ENCODE peak calls at places on chromosomes 13 and 19, in ten cellular contexts. S is body of pancreas, I is heart right ventricle, Q is fibroblast of lung, N is gastrocnemius medialis, X is kidney, E is left lung, B is brain microvascular endothelial cell, W is upper lobe of right lung, T is cardiac muscle cell. F is an unnamed sample.

GRCh38 chr13:50829226-50829625 is 14.3 kb downstream of the DLEU7 start:
- DNase-seq in X (no peak), T (no peak), I (no peak), B (no peak), Q (no peak), N (no peak), S (no peak), W (no peak), E (no peak), F (no peak)

GRCh38 chr13:44726214-44726613 is 150.1 kb upstream of the TSC22D1 start:
- DNase-seq in N (no peak), S (no peak), E (no peak), T (peak), X (no peak), Q (peak), B (no peak), I (no peak), W (no peak), F (no peak)

GRCh38 chr19:35042056-35042730 is 672 bp downstream of the HPN start:
- DNase-seq in T (no peak), E (no peak), I (no peak), W (no peak), S (peak), Q (no peak), B (no peak), N (peak), X (peak), F (no peak)

GRCh38 chr19:37936166-37936565 is 29.2 kb downstream of the SIPA1L3 start:
- DNase-seq in Q (no peak), T (no peak), W (no peak), S (peak), X (no peak), B (no peak), N (no peak), I (no peak), E (peak), F (no peak)

GRCh38 chr13:43720780-43721397 is 65.9 kb downstream of the ENOX1 start:
- DNase-seq in S (no peak), W (no peak), X (no peak), T (no peak), E (no peak), N (no peak), Q (no peak), I (no peak), B (peak), F (no peak)

GRCh38 chr19:29111581-29111980 is 101.4 kb downstream of the UQCRFS1 start:
- DNase-seq in N (no peak), T (no peak), Q (no peak), X (no peak), W (no peak), E (no peak), I (no peak), S (no peak), B (no peak), F (no peak)

GRCh38 chr19:5961969-5962945 is 15.7 kb downstream of the RANBP3 start:
- DNase-seq in Q (peak), X (peak), N (peak), T (peak), S (peak), I (no peak), W (peak), E (peak), B (peak), F (peak)

GRCh38 chr19:50362656-50363424 is 2.6 kb downstream of the NAPSA start:
- DNase-seq in T (no peak), E (no peak), W (peak), B (no peak), Q (no peak), N (no peak), X (no peak), S (no peak), I (no peak), F (no peak)

GRCh38 chr19:51027126-51027806 is 850 bp upstream of the KLK11 start:
- DNase-seq in T (no peak), S (peak), I (no peak), Q (no peak), E (no peak), N (no peak), B (no peak), X (no peak), W (no peak), F (no peak)

GRCh38 chr19:1655131-1655981 is 2.9 kb upstream of the TCF3 start:
- DNase-seq in Q (no peak), S (no peak), T (no peak), W (no peak), I (no peak), X (peak), N (no peak), B (no peak), E (no peak), F (no peak)

GRCh38 chr13:91142572-91142971 is 204.9 kb upstream of the MIR17HG start:
- DNase-seq in Q (peak), T (peak), S (peak), I (no peak), W (no peak), N (no peak), B (peak), X (no peak), E (no peak), F (no peak)

GRCh38 chr19:6802336-6803035 is 30.0 kb downstream of the VAV1 start:
- DNase-seq in I (peak), S (peak), T (peak), B (no peak), N (peak), Q (no peak), W (peak), X (no peak), E (peak), F (peak)

GRCh38 chr19:17370026-17370587 is 7.0 kb downstream of the PLVAP start:
- DNase-seq in N (peak), Q (peak), S (peak), T (peak), W (no peak), B (no peak), I (no peak), E (no peak), X (no peak), F (no peak)

GRCh38 chr13:113169277-113170272 is 11.1 kb downstream of the PROZ start:
- DNase-seq in B (no peak), N (no peak), S (no peak), W (no peak), X (no peak), I (peak), Q (no peak), E (no peak), T (no peak), F (no peak)

DNA sequence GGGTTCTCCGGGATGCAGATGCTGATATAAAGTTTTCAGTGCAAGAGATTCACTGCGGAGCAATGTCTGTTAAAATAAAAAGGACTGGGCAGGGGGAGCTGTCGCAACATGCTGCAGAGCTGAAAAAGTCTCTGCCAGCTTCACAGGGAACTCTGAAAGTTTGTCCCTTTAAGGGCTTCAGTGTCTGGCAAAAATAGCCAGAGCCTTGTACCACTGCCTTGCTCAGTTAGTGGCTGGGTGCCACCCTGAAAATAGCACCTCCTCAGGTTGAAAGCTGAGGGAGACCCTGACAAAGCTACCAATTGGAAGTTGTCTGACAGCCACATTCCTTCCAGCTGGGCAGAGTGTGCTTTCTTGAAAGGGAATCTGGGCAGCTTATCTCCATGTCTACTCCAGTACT is 3.0 kb upstream of the NDFIP2 start:
- DNase-seq in N (peak), T (peak), B (no peak), I (peak), S (no peak), W (no peak), E (no peak), X (no peak), Q (no peak), F (no peak)
- TF ChIP-seq CTCF in N (no peak), T (no peak), B (no peak), I (no peak), S (no peak), W (no peak), E (no peak), X (no peak), Q (no peak), F (no peak)

GRCh38 chr19:53333466-53334449 is at the start of gene ZNF845:
- DNase-seq in N (peak), T (peak), E (peak), X (peak), Q (peak), I (peak), W (peak), B (peak), S (peak), F (peak)
- H3K27ac ChIP-seq in N (peak), T (peak), E (peak), X (peak), Q (peak), I (peak), W (peak), B (peak), S (peak), F (peak)

DNA sequence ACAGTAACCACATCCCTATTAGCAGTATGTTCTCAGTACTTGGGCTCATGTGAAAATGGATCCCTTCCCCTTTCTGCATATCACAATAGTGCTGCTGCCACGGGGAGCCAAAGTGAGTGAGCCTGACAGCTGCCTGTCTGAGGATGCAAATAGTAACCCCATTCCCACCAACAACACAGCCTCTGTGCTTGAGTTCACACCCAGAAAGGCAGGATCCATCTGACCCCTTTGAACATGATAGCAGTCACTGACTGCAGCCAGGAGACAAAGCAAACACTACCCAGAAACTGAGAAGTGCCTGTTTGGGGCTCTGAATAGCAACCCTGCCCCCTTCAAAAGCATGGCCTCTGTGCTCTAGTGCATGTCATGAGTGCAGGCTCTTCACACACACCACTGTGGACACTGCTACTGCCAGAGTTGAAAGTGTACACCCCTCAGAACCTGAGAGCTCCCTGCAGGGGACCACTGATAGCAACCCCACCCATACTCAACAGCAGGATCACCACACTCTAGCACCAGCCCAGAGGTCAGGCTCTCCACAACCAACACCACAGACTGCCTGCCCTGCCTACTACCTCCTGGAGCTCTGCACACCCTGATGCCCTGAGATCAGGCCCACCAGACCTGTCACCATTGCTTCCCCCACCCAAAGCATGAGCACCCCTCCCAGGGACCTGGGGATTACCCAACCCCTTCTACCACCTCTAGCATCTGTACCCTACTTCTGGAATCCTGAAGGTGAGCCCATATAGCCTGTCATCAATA is 1563.5 kb upstream of the PRR20A start:
- DNase-seq in S (no peak), Q (no peak), B (no peak), E (no peak), X (no peak), T (no peak), I (no peak), W (no peak), N (no peak), F (no peak)
- H3K4me3 ChIP-seq in S (no peak), Q (no peak), B (no peak), E (no peak), X (no peak), T (no peak), I (no peak), W (no peak), N (no peak), F (no peak)

DNA sequence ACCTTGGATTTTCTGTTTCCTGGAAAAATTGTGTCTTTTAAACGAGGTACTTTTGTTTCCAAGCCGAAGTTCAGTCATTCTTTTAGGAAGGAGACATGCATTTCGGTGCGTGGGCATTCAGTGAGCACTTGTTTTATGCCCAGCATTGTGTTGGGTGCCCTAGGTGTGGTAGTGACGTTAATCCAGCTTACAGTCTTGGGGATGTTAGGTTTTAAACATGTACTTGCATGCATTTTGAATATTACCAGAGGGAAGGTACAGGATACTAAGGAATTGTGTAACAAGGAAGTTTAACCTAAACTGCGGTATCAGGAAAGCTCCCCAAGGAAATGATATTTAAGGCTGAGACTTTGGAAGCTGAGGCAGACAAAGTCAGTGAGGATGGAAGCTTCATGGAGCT is 66.3 kb downstream of the ARHGAP35 start:
- DNase-seq in N (no peak), B (no peak), E (no peak), W (no peak), Q (no peak), I (no peak), X (no peak), S (no peak), T (no peak), F (no peak)
- TF ChIP-seq CTCF in N (no peak), B (no peak), E (no peak), W (no peak), Q (no peak), I (no peak), X (no peak), S (no peak), T (no peak), F (no peak)

F was measured in tibial artery.